ENCODE peak calls at places on chromosomes 7 and 10, in five cellular contexts. One of them, this sample, is unnamed.

GRCh38 chr7:47404005-47404404 is 177.9 kb downstream of the TNS3 start:
- DNase-seq in Caco-2: no peak
- DNase-seq in fibroblast of pulmonary artery: peak
- DNase-seq in HFF-Myc: no peak
- DNase-seq in T-helper 1 cell: no peak
- DNase-seq in this sample: peak

GRCh38 chr7:42527004-42527403 is 290.0 kb upstream of the GLI3 start:
- DNase-seq in Caco-2: peak
- DNase-seq in fibroblast of pulmonary artery: no peak
- DNase-seq in HFF-Myc: no peak
- DNase-seq in T-helper 1 cell: no peak
- DNase-seq in this sample: no peak

GRCh38 chr7:16235743-16236142 is 185.6 kb downstream of the CRPPA start:
- DNase-seq in Caco-2: no peak
- DNase-seq in fibroblast of pulmonary artery: no peak
- DNase-seq in HFF-Myc: no peak
- DNase-seq in T-helper 1 cell: no peak
- DNase-seq in this sample: no peak

GRCh38 chr7:42624471-42624870 is 287.4 kb downstream of the C7orf25 start:
- DNase-seq in Caco-2: no peak
- DNase-seq in fibroblast of pulmonary artery: no peak
- DNase-seq in HFF-Myc: no peak
- DNase-seq in T-helper 1 cell: no peak
- DNase-seq in this sample: peak

GRCh38 chr7:38179719-38180333 is 1.8 kb downstream of the STARD3NL start:
- DNase-seq in Caco-2: no peak
- DNase-seq in fibroblast of pulmonary artery: peak
- DNase-seq in HFF-Myc: no peak
- DNase-seq in T-helper 1 cell: no peak
- DNase-seq in this sample: peak

GRCh38 chr7:11584406-11585031 is 247.5 kb downstream of the THSD7A start:
- DNase-seq in Caco-2: no peak
- DNase-seq in fibroblast of pulmonary artery: no peak
- DNase-seq in HFF-Myc: no peak
- DNase-seq in T-helper 1 cell: no peak
- DNase-seq in this sample: no peak

GRCh38 chr10:23438547-23439451 is at the start of gene OTUD1:
- DNase-seq in Caco-2: peak
- DNase-seq in fibroblast of pulmonary artery: peak
- DNase-seq in HFF-Myc: peak
- DNase-seq in T-helper 1 cell: peak
- DNase-seq in this sample: peak

GRCh38 chr10:75424553-75424952 is 6.9 kb upstream of the LRMDA start:
- DNase-seq in Caco-2: no peak
- DNase-seq in fibroblast of pulmonary artery: no peak
- DNase-seq in HFF-Myc: no peak
- DNase-seq in T-helper 1 cell: no peak
- DNase-seq in this sample: no peak

GRCh38 chr7:124397134-124397533 is 364.3 kb upstream of the TMEM229A start:
- DNase-seq in Caco-2: no peak
- DNase-seq in fibroblast of pulmonary artery: no peak
- DNase-seq in HFF-Myc: no peak
- DNase-seq in T-helper 1 cell: no peak
- DNase-seq in this sample: no peak

GRCh38 chr10:102230861-102231356 is 4.8 kb downstream of the ELOVL3 start:
- DNase-seq in Caco-2: peak
- DNase-seq in fibroblast of pulmonary artery: peak
- DNase-seq in HFF-Myc: no peak
- DNase-seq in T-helper 1 cell: peak
- DNase-seq in this sample: no peak

GRCh38 chr7:129225931-129226572 is 1.2 kb downstream of the AHCYL2 start:
- DNase-seq in Caco-2: no peak
- DNase-seq in fibroblast of pulmonary artery: no peak
- DNase-seq in HFF-Myc: no peak
- DNase-seq in T-helper 1 cell: no peak
- DNase-seq in this sample: peak

This sample was measured in fibroblast of mammary gland.